ENCODE peak calls at places on chromosomes 16 and 17, in six cellular contexts. U is nephron progenitor cell, G is NB4, T is adrenal gland, O is HEK293T, H is GM19239. B is an unnamed sample.

GRCh38 chr17:4232168-4232813 is 31.5 kb downstream of the ANKFY1 start:
- DNase-seq in U (no peak), G (peak; percentile 40), T (no peak), O (no peak), H (no peak), B (no peak)

GRCh38 chr17:28345420-28346198 is 10.0 kb downstream of the TNFAIP1 start:
- DNase-seq in U (no peak), G (no peak), T (peak; percentile 82), O (no peak), H (no peak), B (no peak)

GRCh38 chr17:69175812-69176517 is 34.3 kb upstream of the ABCA6 start:
- DNase-seq in U (no peak), G (peak; percentile 79), T (no peak), O (no peak), H (no peak), B (no peak)

GRCh38 chr16:77711775-77712174 is 10.5 kb upstream of the NUDT7 start:
- DNase-seq in U (no peak), G (no peak), T (no peak), O (no peak), H (no peak), B (no peak)

GRCh38 chr17:71111945-71112344 is 942.6 kb downstream of the KCNJ2 start:
- DNase-seq in U (no peak), G (no peak), T (no peak), O (no peak), H (no peak), B (no peak)

GRCh38 chr17:39099686-39100293 is 51.6 kb downstream of the PLXDC1 start:
- DNase-seq in U (no peak), G (no peak), T (peak; percentile 40), O (no peak), H (no peak), B (peak; percentile 71)

GRCh38 chr16:66695474-66695934 is 1.0 kb downstream of the CMTM4 start:
- DNase-seq in U (no peak), G (peak; percentile 75), T (no peak), O (no peak), H (no peak), B (no peak)

GRCh38 chr16:68778551-68779231 is 41.6 kb downstream of the CDH1 start:
- DNase-seq in U (no peak), G (no peak), T (no peak), O (no peak), H (no peak), B (no peak)

GRCh38 chr17:12089809-12090384 is 69.2 kb downstream of the MAP2K4 start:
- DNase-seq in U (no peak), G (peak; percentile 3), T (no peak), O (no peak), H (no peak), B (no peak)

GRCh38 chr16:2970563-2970962 is 1.4 kb downstream of the PAQR4 start:
- DNase-seq in U (no peak), G (peak; percentile 52), T (no peak), O (no peak), H (no peak), B (no peak)